ENCODE peak calls at places on chromosomes 5 and 9, in eight cellular contexts. One of them, this sample, is unnamed.

GRCh38 chr5:145825751-145826180 is 9.4 kb downstream of the PRELID2 start:
- DNase-seq in D341Med: peak
- DNase-seq in BJ: no peak
- DNase-seq in endothelial cell: peak
- DNase-seq in astrocyte: peak
- DNase-seq in activated CD4-positive, alpha-beta T cell treated with anti-CD3 and anti-CD28 coated beads, Interleukin-2, amount 50 U/mL, for 48 hours: no peak
- DNase-seq in EL: peak
- DNase-seq in sciatic nerve: no peak
- DNase-seq in this sample: no peak

GRCh38 chr5:179960204-179960831 is 52.6 kb upstream of the TBC1D9B start:
- DNase-seq in D341Med: no peak
- DNase-seq in BJ: no peak
- DNase-seq in endothelial cell: no peak
- DNase-seq in astrocyte: no peak
- DNase-seq in activated CD4-positive, alpha-beta T cell treated with anti-CD3 and anti-CD28 coated beads, Interleukin-2, amount 50 U/mL, for 48 hours: no peak
- DNase-seq in EL: no peak
- DNase-seq in sciatic nerve: no peak
- DNase-seq in this sample: no peak

GRCh38 chr9:112380771-112381181 is 868 bp downstream of the HSDL2 start:
- DNase-seq in D341Med: no peak
- DNase-seq in BJ: no peak
- DNase-seq in endothelial cell: no peak
- DNase-seq in astrocyte: no peak
- DNase-seq in activated CD4-positive, alpha-beta T cell treated with anti-CD3 and anti-CD28 coated beads, Interleukin-2, amount 50 U/mL, for 48 hours: no peak
- DNase-seq in EL: no peak
- DNase-seq in sciatic nerve: no peak
- DNase-seq in this sample: no peak

GRCh38 chr5:78287833-78288232 is 6.7 kb downstream of the AP3B1 start:
- DNase-seq in D341Med: no peak
- DNase-seq in BJ: peak
- DNase-seq in endothelial cell: no peak
- DNase-seq in astrocyte: peak
- DNase-seq in activated CD4-positive, alpha-beta T cell treated with anti-CD3 and anti-CD28 coated beads, Interleukin-2, amount 50 U/mL, for 48 hours: no peak
- DNase-seq in EL: peak
- DNase-seq in sciatic nerve: no peak
- DNase-seq in this sample: peak

GRCh38 chr9:13078164-13078563 is 201.3 kb downstream of the MPDZ start:
- DNase-seq in D341Med: no peak
- DNase-seq in BJ: no peak
- DNase-seq in endothelial cell: no peak
- DNase-seq in astrocyte: no peak
- DNase-seq in activated CD4-positive, alpha-beta T cell treated with anti-CD3 and anti-CD28 coated beads, Interleukin-2, amount 50 U/mL, for 48 hours: no peak
- DNase-seq in EL: no peak
- DNase-seq in sciatic nerve: no peak
- DNase-seq in this sample: no peak

GRCh38 chr9:93964685-93965084 is 9.5 kb upstream of the BARX1 start:
- DNase-seq in D341Med: no peak
- DNase-seq in BJ: no peak
- DNase-seq in endothelial cell: no peak
- DNase-seq in astrocyte: no peak
- DNase-seq in activated CD4-positive, alpha-beta T cell treated with anti-CD3 and anti-CD28 coated beads, Interleukin-2, amount 50 U/mL, for 48 hours: no peak
- DNase-seq in EL: no peak
- DNase-seq in sciatic nerve: no peak
- DNase-seq in this sample: no peak

GRCh38 chr5:100647461-100648230 is 112.5 kb downstream of the FAM174A start:
- DNase-seq in D341Med: no peak
- DNase-seq in BJ: no peak
- DNase-seq in endothelial cell: no peak
- DNase-seq in astrocyte: peak
- DNase-seq in activated CD4-positive, alpha-beta T cell treated with anti-CD3 and anti-CD28 coated beads, Interleukin-2, amount 50 U/mL, for 48 hours: peak
- DNase-seq in EL: peak
- DNase-seq in sciatic nerve: peak
- DNase-seq in this sample: no peak

GRCh38 chr5:164799391-164799790 is 1294.0 kb downstream of the MAT2B start:
- DNase-seq in D341Med: no peak
- DNase-seq in BJ: no peak
- DNase-seq in endothelial cell: no peak
- DNase-seq in astrocyte: no peak
- DNase-seq in activated CD4-positive, alpha-beta T cell treated with anti-CD3 and anti-CD28 coated beads, Interleukin-2, amount 50 U/mL, for 48 hours: no peak
- DNase-seq in EL: no peak
- DNase-seq in sciatic nerve: no peak
- DNase-seq in this sample: no peak

GRCh38 chr9:121651295-121652036 is at the start of gene DAB2IP:
- DNase-seq in D341Med: peak
- DNase-seq in BJ: no peak
- DNase-seq in endothelial cell: peak
- DNase-seq in astrocyte: no peak
- DNase-seq in activated CD4-positive, alpha-beta T cell treated with anti-CD3 and anti-CD28 coated beads, Interleukin-2, amount 50 U/mL, for 48 hours: no peak
- DNase-seq in EL: peak
- DNase-seq in sciatic nerve: no peak
- DNase-seq in this sample: no peak

GRCh38 chr9:126107736-126108135 is 218.9 kb upstream of the MVB12B start:
- DNase-seq in D341Med: no peak
- DNase-seq in BJ: no peak
- DNase-seq in endothelial cell: no peak
- DNase-seq in astrocyte: no peak
- DNase-seq in activated CD4-positive, alpha-beta T cell treated with anti-CD3 and anti-CD28 coated beads, Interleukin-2, amount 50 U/mL, for 48 hours: no peak
- DNase-seq in EL: no peak
- DNase-seq in sciatic nerve: no peak
- DNase-seq in this sample: no peak

GRCh38 chr5:143923634-143924265 is 111.8 kb downstream of the HMHB1 start:
- DNase-seq in D341Med: no peak
- DNase-seq in BJ: no peak
- DNase-seq in endothelial cell: no peak
- DNase-seq in astrocyte: peak
- DNase-seq in activated CD4-positive, alpha-beta T cell treated with anti-CD3 and anti-CD28 coated beads, Interleukin-2, amount 50 U/mL, for 48 hours: no peak
- DNase-seq in EL: peak
- DNase-seq in sciatic nerve: no peak
- DNase-seq in this sample: no peak

GRCh38 chr5:132411382-132411925 is 41.9 kb downstream of the SLC22A5 start:
- DNase-seq in D341Med: no peak
- DNase-seq in BJ: no peak
- DNase-seq in endothelial cell: no peak
- DNase-seq in astrocyte: no peak
- DNase-seq in activated CD4-positive, alpha-beta T cell treated with anti-CD3 and anti-CD28 coated beads, Interleukin-2, amount 50 U/mL, for 48 hours: peak
- DNase-seq in EL: no peak
- DNase-seq in sciatic nerve: no peak
- DNase-seq in this sample: no peak

GRCh38 chr9:110095776-110096175 is 112.2 kb downstream of the C9orf152 start:
- DNase-seq in D341Med: no peak
- DNase-seq in BJ: no peak
- DNase-seq in endothelial cell: no peak
- DNase-seq in astrocyte: peak
- DNase-seq in activated CD4-positive, alpha-beta T cell treated with anti-CD3 and anti-CD28 coated beads, Interleukin-2, amount 50 U/mL, for 48 hours: no peak
- DNase-seq in EL: peak
- DNase-seq in sciatic nerve: no peak
- DNase-seq in this sample: no peak

GRCh38 chr5:107395632-107396350 is 274.9 kb downstream of the EFNA5 start:
- DNase-seq in D341Med: no peak
- DNase-seq in BJ: no peak
- DNase-seq in endothelial cell: no peak
- DNase-seq in astrocyte: peak
- DNase-seq in activated CD4-positive, alpha-beta T cell treated with anti-CD3 and anti-CD28 coated beads, Interleukin-2, amount 50 U/mL, for 48 hours: no peak
- DNase-seq in EL: no peak
- DNase-seq in sciatic nerve: no peak
- DNase-seq in this sample: no peak

GRCh38 chr9:124202447-124202971 is 55.2 kb upstream of the NEK6 start:
- DNase-seq in D341Med: no peak
- DNase-seq in BJ: no peak
- DNase-seq in endothelial cell: no peak
- DNase-seq in astrocyte: no peak
- DNase-seq in activated CD4-positive, alpha-beta T cell treated with anti-CD3 and anti-CD28 coated beads, Interleukin-2, amount 50 U/mL, for 48 hours: peak
- DNase-seq in EL: peak
- DNase-seq in sciatic nerve: no peak
- DNase-seq in this sample: no peak

GRCh38 chr5:178259623-178260536 is 27.3 kb upstream of the PHYKPL start:
- DNase-seq in D341Med: no peak
- DNase-seq in BJ: no peak
- DNase-seq in endothelial cell: no peak
- DNase-seq in astrocyte: no peak
- DNase-seq in activated CD4-positive, alpha-beta T cell treated with anti-CD3 and anti-CD28 coated beads, Interleukin-2, amount 50 U/mL, for 48 hours: no peak
- DNase-seq in EL: no peak
- DNase-seq in sciatic nerve: no peak
- DNase-seq in this sample: no peak

GRCh38 chr5:10556331-10556807 is 7.5 kb upstream of the ANKRD33B start:
- DNase-seq in D341Med: no peak
- DNase-seq in BJ: no peak
- DNase-seq in endothelial cell: no peak
- DNase-seq in astrocyte: peak
- DNase-seq in activated CD4-positive, alpha-beta T cell treated with anti-CD3 and anti-CD28 coated beads, Interleukin-2, amount 50 U/mL, for 48 hours: no peak
- DNase-seq in EL: peak
- DNase-seq in sciatic nerve: no peak
- DNase-seq in this sample: no peak

GRCh38 chr5:152425083-152425482 is 20.0 kb upstream of the NMUR2 start:
- DNase-seq in D341Med: no peak
- DNase-seq in BJ: no peak
- DNase-seq in endothelial cell: no peak
- DNase-seq in astrocyte: no peak
- DNase-seq in activated CD4-positive, alpha-beta T cell treated with anti-CD3 and anti-CD28 coated beads, Interleukin-2, amount 50 U/mL, for 48 hours: no peak
- DNase-seq in EL: no peak
- DNase-seq in sciatic nerve: no peak
- DNase-seq in this sample: no peak

GRCh38 chr9:121822093-121823085 is 171.0 kb downstream of the DAB2IP start:
- DNase-seq in D341Med: no peak
- DNase-seq in BJ: no peak
- DNase-seq in endothelial cell: no peak
- DNase-seq in astrocyte: no peak
- DNase-seq in activated CD4-positive, alpha-beta T cell treated with anti-CD3 and anti-CD28 coated beads, Interleukin-2, amount 50 U/mL, for 48 hours: no peak
- DNase-seq in EL: no peak
- DNase-seq in sciatic nerve: peak
- DNase-seq in this sample: no peak

GRCh38 chr5:124515494-124516222 is 230.8 kb downstream of the ZNF608 start:
- DNase-seq in D341Med: no peak
- DNase-seq in BJ: no peak
- DNase-seq in endothelial cell: no peak
- DNase-seq in astrocyte: no peak
- DNase-seq in activated CD4-positive, alpha-beta T cell treated with anti-CD3 and anti-CD28 coated beads, Interleukin-2, amount 50 U/mL, for 48 hours: no peak
- DNase-seq in EL: no peak
- DNase-seq in sciatic nerve: no peak
- DNase-seq in this sample: no peak

GRCh38 chr5:135460246-135461033 is 8.3 kb upstream of the TIFAB start:
- DNase-seq in D341Med: no peak
- DNase-seq in BJ: no peak
- DNase-seq in endothelial cell: no peak
- DNase-seq in astrocyte: no peak
- DNase-seq in activated CD4-positive, alpha-beta T cell treated with anti-CD3 and anti-CD28 coated beads, Interleukin-2, amount 50 U/mL, for 48 hours: no peak
- DNase-seq in EL: no peak
- DNase-seq in sciatic nerve: peak
- DNase-seq in this sample: no peak